ENCODE peak calls at places on chromosomes 16 and 17, in seven cellular contexts. One of them, this sample, is unnamed.

GRCh38 chr17:30340957-30341356 is 7.1 kb upstream of the TMIGD1 start:
- DNase-seq in astrocyte of the spinal cord: peak
- DNase-seq in heart right ventricle: peak
- DNase-seq in tibial nerve: no peak
- DNase-seq in colonic mucosa: no peak
- DNase-seq in A549: no peak
- DNase-seq in HL-60: no peak
- DNase-seq in this sample: peak

GRCh38 chr16:56269824-56270684 is 78.8 kb downstream of the GNAO1 start:
- DNase-seq in colonic mucosa: no peak
- DNase-seq in tibial nerve: no peak
- DNase-seq in heart right ventricle: peak
- DNase-seq in HL-60: no peak
- DNase-seq in astrocyte of the spinal cord: peak
- DNase-seq in A549: no peak
- DNase-seq in this sample: peak

GRCh38 chr17:7579001-7579838 is at the start of gene CD68:
- DNase-seq in A549: peak
- DNase-seq in astrocyte of the spinal cord: peak
- DNase-seq in HL-60: peak
- DNase-seq in tibial nerve: peak
- DNase-seq in heart right ventricle: peak
- DNase-seq in colonic mucosa: peak
- DNase-seq in this sample: peak

GRCh38 chr17:48547839-48548686 is 3.2 kb upstream of the HOXB2 start:
- DNase-seq in astrocyte of the spinal cord: peak
- DNase-seq in tibial nerve: no peak
- DNase-seq in HL-60: no peak
- DNase-seq in heart right ventricle: no peak
- DNase-seq in colonic mucosa: no peak
- DNase-seq in A549: no peak
- DNase-seq in this sample: peak

GRCh38 chr17:77493901-77494663 is 353.3 kb downstream of the SEC14L1 start:
- DNase-seq in astrocyte of the spinal cord: no peak
- DNase-seq in A549: no peak
- DNase-seq in heart right ventricle: no peak
- DNase-seq in HL-60: no peak
- DNase-seq in colonic mucosa: no peak
- DNase-seq in tibial nerve: no peak
- DNase-seq in this sample: no peak

GRCh38 chr17:82345151-82345976 is 11.8 kb upstream of the SECTM1 start:
- DNase-seq in astrocyte of the spinal cord: no peak
- DNase-seq in colonic mucosa: no peak
- DNase-seq in tibial nerve: no peak
- DNase-seq in HL-60: no peak
- DNase-seq in heart right ventricle: no peak
- DNase-seq in A549: no peak
- DNase-seq in this sample: no peak

GRCh38 chr16:4327782-4328579 is 12.1 kb downstream of the GLIS2 start:
- DNase-seq in astrocyte of the spinal cord: peak
- DNase-seq in A549: no peak
- DNase-seq in HL-60: peak
- DNase-seq in tibial nerve: peak
- DNase-seq in heart right ventricle: peak
- DNase-seq in colonic mucosa: peak
- DNase-seq in this sample: peak

GRCh38 chr16:87914812-87915211 is 21.5 kb downstream of the CA5A start:
- DNase-seq in A549: no peak
- DNase-seq in heart right ventricle: no peak
- DNase-seq in HL-60: no peak
- DNase-seq in astrocyte of the spinal cord: no peak
- DNase-seq in tibial nerve: no peak
- DNase-seq in colonic mucosa: no peak
- DNase-seq in this sample: no peak

GRCh38 chr17:17510456-17511292 is 14.5 kb upstream of the RASD1 start:
- DNase-seq in HL-60: no peak
- DNase-seq in astrocyte of the spinal cord: no peak
- DNase-seq in A549: no peak
- DNase-seq in tibial nerve: no peak
- DNase-seq in colonic mucosa: no peak
- DNase-seq in heart right ventricle: no peak
- DNase-seq in this sample: no peak

GRCh38 chr17:39737761-39738567 is at the start of gene GRB7:
- DNase-seq in HL-60: no peak
- DNase-seq in astrocyte of the spinal cord: no peak
- DNase-seq in tibial nerve: no peak
- DNase-seq in heart right ventricle: no peak
- DNase-seq in A549: peak
- DNase-seq in colonic mucosa: peak
- DNase-seq in this sample: no peak

GRCh38 chr16:85641776-85642176 is 28.7 kb downstream of the GSE1 start:
- DNase-seq in colonic mucosa: peak
- DNase-seq in A549: no peak
- DNase-seq in tibial nerve: no peak
- DNase-seq in heart right ventricle: peak
- DNase-seq in HL-60: no peak
- DNase-seq in astrocyte of the spinal cord: no peak
- DNase-seq in this sample: no peak

GRCh38 chr17:6556121-6557039 is at the start of gene PITPNM3:
- DNase-seq in HL-60: no peak
- DNase-seq in A549: no peak
- DNase-seq in astrocyte of the spinal cord: no peak
- DNase-seq in tibial nerve: no peak
- DNase-seq in colonic mucosa: peak
- DNase-seq in heart right ventricle: no peak
- DNase-seq in this sample: no peak

GRCh38 chr16:21121150-21121549 is 29.5 kb downstream of the DNAH3 start:
- DNase-seq in tibial nerve: no peak
- DNase-seq in HL-60: no peak
- DNase-seq in astrocyte of the spinal cord: no peak
- DNase-seq in A549: no peak
- DNase-seq in colonic mucosa: no peak
- DNase-seq in heart right ventricle: no peak
- DNase-seq in this sample: no peak

GRCh38 chr16:4548124-4548523 is 8.0 kb upstream of the C16orf96 start:
- DNase-seq in heart right ventricle: no peak
- DNase-seq in astrocyte of the spinal cord: no peak
- DNase-seq in colonic mucosa: no peak
- DNase-seq in A549: no peak
- DNase-seq in HL-60: no peak
- DNase-seq in tibial nerve: no peak
- DNase-seq in this sample: no peak

GRCh38 chr17:10117581-10118001 is 80.8 kb downstream of the GAS7 start:
- DNase-seq in heart right ventricle: no peak
- DNase-seq in HL-60: peak
- DNase-seq in A549: no peak
- DNase-seq in colonic mucosa: no peak
- DNase-seq in astrocyte of the spinal cord: no peak
- DNase-seq in tibial nerve: no peak
- DNase-seq in this sample: no peak

GRCh38 chr16:85169333-85170065 is 57.2 kb upstream of the CIBAR2 start:
- DNase-seq in astrocyte of the spinal cord: no peak
- DNase-seq in heart right ventricle: no peak
- DNase-seq in A549: no peak
- DNase-seq in HL-60: no peak
- DNase-seq in tibial nerve: no peak
- DNase-seq in colonic mucosa: no peak
- DNase-seq in this sample: no peak

GRCh38 chr17:82204831-82205719 is 7.6 kb downstream of the CCDC57 start:
- DNase-seq in HL-60: peak
- DNase-seq in astrocyte of the spinal cord: peak
- DNase-seq in heart right ventricle: no peak
- DNase-seq in colonic mucosa: no peak
- DNase-seq in A549: peak
- DNase-seq in tibial nerve: no peak
- DNase-seq in this sample: peak

GRCh38 chr16:71255721-71256120 is 25.2 kb upstream of the HYDIN start:
- DNase-seq in tibial nerve: no peak
- DNase-seq in heart right ventricle: no peak
- DNase-seq in A549: no peak
- DNase-seq in colonic mucosa: no peak
- DNase-seq in astrocyte of the spinal cord: no peak
- DNase-seq in HL-60: no peak
- DNase-seq in this sample: no peak

GRCh38 chr17:66493283-66494019 is 191.0 kb downstream of the PRKCA start:
- DNase-seq in HL-60: peak
- DNase-seq in astrocyte of the spinal cord: peak
- DNase-seq in colonic mucosa: no peak
- DNase-seq in heart right ventricle: no peak
- DNase-seq in tibial nerve: no peak
- DNase-seq in A549: peak
- DNase-seq in this sample: peak

GRCh38 chr16:17467923-17468540 is 2.7 kb downstream of the XYLT1 start:
- DNase-seq in astrocyte of the spinal cord: peak
- DNase-seq in colonic mucosa: peak
- DNase-seq in heart right ventricle: peak
- DNase-seq in HL-60: peak
- DNase-seq in A549: peak
- DNase-seq in tibial nerve: peak
- DNase-seq in this sample: peak

GRCh38 chr17:7479389-7480192 is at the start of gene ZBTB4:
- DNase-seq in heart right ventricle: peak
- DNase-seq in HL-60: no peak
- DNase-seq in astrocyte of the spinal cord: peak
- DNase-seq in A549: peak
- DNase-seq in tibial nerve: no peak
- DNase-seq in colonic mucosa: peak
- DNase-seq in this sample: peak

DNA sequence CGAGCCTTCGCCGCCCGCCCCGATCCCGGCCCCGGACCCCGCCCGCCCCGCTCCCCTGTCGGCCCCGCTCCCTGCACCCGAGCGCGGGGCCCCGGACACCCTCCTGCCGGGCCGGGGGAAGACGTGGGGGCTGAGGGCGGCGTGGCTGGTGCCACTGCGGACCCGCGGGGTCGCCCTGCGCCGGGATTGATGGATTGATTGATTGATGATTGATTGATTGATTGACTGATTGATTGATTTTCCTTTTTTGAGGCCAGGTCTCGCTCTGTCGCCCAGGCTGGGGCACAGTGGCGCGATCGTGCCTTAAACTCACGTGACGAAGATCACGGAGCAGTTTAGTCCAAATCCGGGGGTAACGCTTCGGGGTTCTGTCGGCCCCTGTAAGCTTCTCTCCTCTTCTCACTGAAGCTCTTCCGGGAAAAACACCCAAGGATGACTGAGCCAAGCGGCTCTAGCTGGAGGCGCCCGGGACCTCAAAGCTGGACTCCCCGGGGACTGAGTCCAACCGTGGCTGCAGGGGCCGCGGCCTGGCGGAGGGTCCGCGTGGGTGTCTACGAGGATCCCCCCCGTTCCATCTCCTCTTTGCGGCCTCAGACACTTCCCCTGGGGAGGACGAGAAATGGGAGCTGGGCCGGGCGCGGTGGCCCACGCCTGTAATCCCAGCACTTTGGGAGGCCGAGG is 40.2 kb upstream of the BHLHA9 start:
- DNase-seq in tibial nerve: no peak
- DNase-seq in astrocyte of the spinal cord: no peak
- DNase-seq in A549: no peak
- DNase-seq in HL-60: no peak
- DNase-seq in colonic mucosa: no peak
- DNase-seq in heart right ventricle: no peak
- DNase-seq in this sample: no peak
- H3K4me3 ChIP-seq in tibial nerve: no peak
- H3K4me3 ChIP-seq in astrocyte of the spinal cord: no peak
- H3K4me3 ChIP-seq in A549: peak
- H3K4me3 ChIP-seq in HL-60: peak
- H3K4me3 ChIP-seq in colonic mucosa: peak
- H3K4me3 ChIP-seq in heart right ventricle: peak
- H3K4me3 ChIP-seq in this sample: no peak

GRCh38 chr16:48030926-48031325 is 124.9 kb downstream of the ABCC12 start:
- DNase-seq in A549: no peak
- DNase-seq in tibial nerve: no peak
- DNase-seq in HL-60: no peak
- DNase-seq in heart right ventricle: no peak
- DNase-seq in colonic mucosa: no peak
- DNase-seq in astrocyte of the spinal cord: no peak
- DNase-seq in this sample: no peak

GRCh38 chr16:48035142-48035541 is 120.7 kb downstream of the ABCC12 start:
- DNase-seq in astrocyte of the spinal cord: no peak
- DNase-seq in heart right ventricle: no peak
- DNase-seq in HL-60: no peak
- DNase-seq in colonic mucosa: no peak
- DNase-seq in tibial nerve: no peak
- DNase-seq in A549: no peak
- DNase-seq in this sample: no peak

GRCh38 chr16:48025359-48025758 is 130.4 kb downstream of the ABCC12 start:
- DNase-seq in heart right ventricle: no peak
- DNase-seq in astrocyte of the spinal cord: no peak
- DNase-seq in tibial nerve: no peak
- DNase-seq in colonic mucosa: no peak
- DNase-seq in HL-60: no peak
- DNase-seq in A549: no peak
- DNase-seq in this sample: no peak

GRCh38 chr16:48024042-48024441 is 131.8 kb downstream of the ABCC12 start:
- DNase-seq in HL-60: no peak
- DNase-seq in astrocyte of the spinal cord: no peak
- DNase-seq in A549: no peak
- DNase-seq in tibial nerve: no peak
- DNase-seq in heart right ventricle: no peak
- DNase-seq in colonic mucosa: no peak
- DNase-seq in this sample: no peak

GRCh38 chr16:48029768-48030167 is 126.0 kb downstream of the ABCC12 start:
- DNase-seq in colonic mucosa: no peak
- DNase-seq in heart right ventricle: no peak
- DNase-seq in astrocyte of the spinal cord: no peak
- DNase-seq in tibial nerve: no peak
- DNase-seq in A549: no peak
- DNase-seq in HL-60: no peak
- DNase-seq in this sample: no peak
- TF ChIP-seq CTCF in colonic mucosa: no peak
- TF ChIP-seq CTCF in heart right ventricle: no peak
- TF ChIP-seq CTCF in astrocyte of the spinal cord: no peak
- TF ChIP-seq CTCF in tibial nerve: peak
- TF ChIP-seq CTCF in A549: no peak
- TF ChIP-seq CTCF in HL-60: no peak
- TF ChIP-seq CTCF in this sample: no peak

DNA sequence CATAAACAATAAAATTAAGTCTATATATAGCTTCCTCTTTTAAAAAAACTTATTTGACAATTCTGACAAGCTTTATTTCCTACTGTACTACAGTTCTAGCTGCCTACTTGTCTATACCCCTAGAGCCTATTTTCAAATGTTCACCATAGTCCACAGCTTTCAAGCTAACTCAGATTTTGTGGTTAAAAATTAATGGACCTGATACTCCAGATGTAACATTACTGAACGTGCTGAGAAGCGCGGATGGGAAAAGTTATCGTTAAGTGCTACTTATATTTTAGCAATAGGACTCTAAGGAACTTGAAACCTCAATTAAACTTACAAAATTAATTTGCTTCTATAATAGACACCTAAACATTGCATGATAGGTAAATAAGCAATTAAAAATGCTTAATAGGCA is 31.3 kb downstream of the GNA13 start:
- DNase-seq in A549: no peak
- DNase-seq in HL-60: no peak
- DNase-seq in colonic mucosa: no peak
- DNase-seq in heart right ventricle: no peak
- DNase-seq in astrocyte of the spinal cord: no peak
- DNase-seq in tibial nerve: no peak
- DNase-seq in this sample: no peak
- H3K4me3 ChIP-seq in A549: no peak
- H3K4me3 ChIP-seq in HL-60: no peak
- H3K4me3 ChIP-seq in colonic mucosa: no peak
- H3K4me3 ChIP-seq in heart right ventricle: no peak
- H3K4me3 ChIP-seq in astrocyte of the spinal cord: no peak
- H3K4me3 ChIP-seq in tibial nerve: no peak
- H3K4me3 ChIP-seq in this sample: no peak

GRCh38 chr16:66580605-66581209 is 1.4 kb downstream of the CMTM2 start:
- DNase-seq in astrocyte of the spinal cord: peak
- DNase-seq in colonic mucosa: no peak
- DNase-seq in HL-60: no peak
- DNase-seq in tibial nerve: no peak
- DNase-seq in A549: no peak
- DNase-seq in heart right ventricle: no peak
- DNase-seq in this sample: peak
- TF ChIP-seq CTCF in astrocyte of the spinal cord: peak
- TF ChIP-seq CTCF in colonic mucosa: no peak
- TF ChIP-seq CTCF in HL-60: no peak
- TF ChIP-seq CTCF in tibial nerve: no peak
- TF ChIP-seq CTCF in A549: no peak
- TF ChIP-seq CTCF in heart right ventricle: no peak
- TF ChIP-seq CTCF in this sample: peak